ENCODE peak calls at places on chromosomes 16 and 17, in six cellular contexts. Y is brain microvascular endothelial cell, S is astrocyte, G is stomach, D is hepatocyte, Z is uterus. F is an unnamed sample.

GRCh38 chr17:47884905-47885735 is 10.9 kb upstream of the SP2 start:
- DNase-seq in Z (no peak), D (peak; percentile 57), S (no peak), G (no peak), Y (no peak), F (no peak)

GRCh38 chr16:9966569-9967157 is 215.6 kb downstream of the GRIN2A start:
- DNase-seq in Y (peak; percentile 34), G (no peak), Z (no peak), D (no peak), S (peak; percentile 70), F (no peak)

GRCh38 chr16:57281791-57282190 is 2.7 kb downstream of the PLLP start:
- DNase-seq in D (no peak), G (no peak), S (no peak), Y (no peak), Z (no peak), F (no peak)

GRCh38 chr17:46851029-46851741 is at the start of gene WNT9B:
- DNase-seq in Z (no peak), S (no peak), Y (no peak), G (peak; percentile 57), D (peak; percentile 90), F (no peak)

GRCh38 chr16:50598936-50599361 is 50.8 kb downstream of the NKD1 start:
- DNase-seq in G (no peak), Z (no peak), S (no peak), D (no peak), Y (no peak), F (no peak)

GRCh38 chr17:30519707-30520106 is 42.5 kb downstream of the GOSR1 start:
- DNase-seq in D (peak; percentile 39), G (no peak), Z (no peak), S (peak; percentile 92), Y (peak; percentile 80), F (no peak)

GRCh38 chr16:84633622-84634021 is 14.7 kb upstream of the KLHL36 start:
- DNase-seq in Z (peak; percentile 75), G (peak; percentile 44), Y (peak; percentile 39), S (no peak), D (no peak), F (no peak)

GRCh38 chr17:81322271-81323082 is 27.4 kb upstream of the SLC38A10 start:
- DNase-seq in Y (no peak), D (no peak), Z (no peak), S (no peak), G (no peak), F (no peak)

GRCh38 chr16:20707461-20707860 is 10.0 kb upstream of the ACSM1 start:
- DNase-seq in D (no peak), Y (no peak), Z (no peak), S (no peak), G (peak; percentile 62), F (peak; percentile 30)

GRCh38 chr16:79150128-79150527 is 450.4 kb downstream of the MAF start:
- DNase-seq in D (peak; percentile 37), Y (no peak), S (no peak), Z (no peak), G (no peak), F (no peak)

GRCh38 chr16:54054237-54054780 is 232.3 kb downstream of the IRX3 start:
- DNase-seq in Z (no peak), G (no peak), S (no peak), Y (no peak), D (no peak), F (no peak)

GRCh38 chr17:68145088-68145487 is 102.8 kb upstream of the AMZ2 start:
- DNase-seq in D (no peak), Y (no peak), G (no peak), Z (no peak), S (no peak), F (no peak)

GRCh38 chr16:7303014-7303676 is 29.5 kb upstream of the RBFOX1 start:
- DNase-seq in Z (no peak), G (no peak), D (peak; percentile 19), S (no peak), Y (no peak), F (no peak)

GRCh38 chr16:67451061-67451703 is 20.3 kb downstream of the HSD11B2 start:
- DNase-seq in D (no peak), S (no peak), Y (no peak), G (no peak), Z (no peak), F (no peak)

GRCh38 chr16:11742041-11742535 is 569 bp downstream of the TXNDC11 start:
- DNase-seq in G (peak; percentile 58), D (no peak), S (no peak), Z (peak; percentile 39), Y (no peak), F (peak; percentile 51)

GRCh38 chr17:71917715-71918114 is 203.1 kb upstream of the SOX9 start:
- DNase-seq in Z (no peak), Y (no peak), S (no peak), G (no peak), D (no peak), F (no peak)

GRCh38 chr17:29046440-29046839 is 3.5 kb downstream of the PIPOX start:
- DNase-seq in S (no peak), Y (no peak), D (no peak), Z (no peak), G (no peak), F (no peak)

GRCh38 chr16:52812945-52813556 is 239.6 kb downstream of the CHD9NB start:
- DNase-seq in G (no peak), Y (peak; percentile 79), Z (no peak), D (peak; percentile 9), S (peak; percentile 71), F (no peak)

GRCh38 chr16:386641-387156 is 4.9 kb upstream of the PGAP6 start:
- DNase-seq in S (no peak), Y (no peak), Z (no peak), D (peak; percentile 10), G (no peak), F (no peak)

GRCh38 chr16:31083981-31084380 is 4.8 kb downstream of the PRSS53 start:
- DNase-seq in G (no peak), D (peak; percentile 4), Y (no peak), Z (no peak), S (no peak), F (no peak)

GRCh38 chr16:1961651-1962067 is 2.3 kb downstream of the NDUFB10 start:
- DNase-seq in Y (no peak), D (no peak), Z (no peak), G (no peak), S (no peak), F (no peak)

GRCh38 chr16:1964046-1964505 is 550 bp downstream of the RPS2 start:
- DNase-seq in S (peak; percentile 15), Y (no peak), G (no peak), D (peak; percentile 60), Z (no peak), F (no peak)

GRCh38 chr16:1966460-1966859 is at the start of gene RNF151:
- DNase-seq in Z (no peak), G (no peak), D (no peak), Y (no peak), S (no peak), F (no peak)

GRCh38 chr16:1965610-1966009 is 984 bp upstream of the RPS2 start:
- DNase-seq in G (no peak), Z (no peak), Y (no peak), S (no peak), D (no peak), F (no peak)

DNA sequence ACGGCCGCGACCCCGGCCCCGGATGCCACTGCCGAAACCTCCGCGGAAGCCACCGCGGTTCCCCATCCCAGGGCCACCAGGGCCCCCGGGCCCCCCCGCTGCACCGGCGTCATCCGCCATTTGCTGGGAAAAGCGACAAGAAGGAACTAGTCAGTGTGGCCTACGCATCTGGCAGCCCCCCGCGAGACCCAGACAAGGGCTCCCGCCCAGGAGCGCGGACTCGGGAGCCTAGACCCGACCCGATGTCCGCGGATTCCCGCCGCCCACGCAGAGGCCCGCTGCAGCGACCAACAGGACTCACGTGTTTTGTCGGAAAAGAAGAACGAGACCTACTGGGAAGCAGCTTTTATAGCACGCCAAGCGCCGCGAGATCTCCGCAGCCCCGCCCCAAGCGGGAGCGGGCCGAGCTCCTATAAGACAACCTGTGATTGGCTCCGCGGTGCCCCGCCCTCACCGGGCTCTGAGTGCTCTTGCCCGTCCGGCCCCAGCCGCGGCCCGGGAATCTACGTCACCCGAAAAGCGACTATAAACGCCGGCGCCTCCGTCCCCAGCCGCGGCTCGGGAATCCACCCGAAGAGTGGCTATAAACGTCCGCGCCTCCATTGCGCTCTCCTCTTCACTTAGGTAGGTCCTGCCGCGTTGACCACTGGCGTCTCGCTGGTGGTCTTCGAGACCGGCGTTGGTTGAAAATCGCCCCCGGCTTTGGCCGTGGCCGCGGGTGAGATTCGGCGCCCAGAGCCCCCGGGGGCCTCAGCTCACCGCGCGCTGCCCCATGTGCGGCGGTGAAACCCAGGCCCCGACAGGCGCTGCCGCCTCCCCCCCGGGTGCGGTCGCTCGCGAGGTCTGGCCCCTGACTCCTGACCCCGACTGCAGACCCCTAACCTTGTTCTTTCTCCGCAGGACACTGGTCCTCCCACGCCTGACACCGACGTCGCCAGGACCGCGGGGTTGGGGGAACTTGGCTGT is at the start of gene RPS2:
- DNase-seq in S (peak; percentile 92), Z (peak; percentile 99), Y (peak; percentile 99), G (peak; percentile 100), D (peak; percentile 100), F (peak; percentile 98)
- H3K4me3 ChIP-seq in S (peak within 1 kb of the TSS; percentile 91), Z (peak within 1 kb of the TSS; percentile 81), Y (peak within 1 kb of the TSS; percentile 93), G (peak within 1 kb of the TSS; percentile 90), D (peak within 1 kb of the TSS; percentile 57), F (peak within 1 kb of the TSS; percentile 94)

DNA sequence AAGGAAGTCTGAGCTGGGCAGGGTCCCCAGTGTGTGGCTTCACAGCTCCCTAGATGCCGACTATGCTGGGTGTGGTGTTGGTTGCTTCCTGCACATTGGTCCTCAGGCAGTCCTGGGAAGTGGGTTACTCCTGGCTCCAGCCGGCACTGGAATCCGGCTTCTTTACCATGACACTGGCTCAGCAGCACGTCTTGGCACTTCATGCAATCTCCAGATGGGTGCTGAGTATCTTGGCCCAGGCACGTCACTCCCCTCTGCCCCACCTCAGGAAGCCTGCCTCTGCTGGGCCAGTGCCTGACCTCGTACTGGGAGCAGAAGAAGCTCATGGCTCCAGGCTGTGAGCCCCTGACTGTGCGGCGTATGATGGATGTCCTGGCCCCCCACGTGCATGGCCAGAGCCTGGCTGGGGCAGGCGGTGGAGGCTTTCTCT is 24.5 kb downstream of the FCSK start:
- DNase-seq in Z (no peak), Y (no peak), G (no peak), D (no peak), S (no peak), F (no peak)
- H3K27ac ChIP-seq in Z (peak overlapping the region; percentile 15), Y (no peak overlapping the region), G (no peak overlapping the region), D (no peak overlapping the region), S (no peak overlapping the region), F (peak overlapping the region; percentile 73)

GRCh38 chr17:35738519-35739133 is 7.2 kb downstream of the RASL10B start:
- DNase-seq in S (no peak), D (no peak), G (no peak), Y (no peak), Z (no peak), F (no peak)

GRCh38 chr17:35740216-35740615 is 8.8 kb downstream of the RASL10B start:
- DNase-seq in Y (no peak), D (no peak), G (no peak), Z (no peak), S (no peak), F (no peak)

GRCh38 chr17:35742496-35742895 is 10.5 kb downstream of the GAS2L2 start:
- DNase-seq in G (no peak), Y (no peak), Z (no peak), S (no peak), D (no peak), F (no peak)

GRCh38 chr17:35742896-35743477 is 10.1 kb downstream of the GAS2L2 start:
- DNase-seq in D (no peak), S (no peak), Y (no peak), G (no peak), Z (no peak), F (no peak)

GRCh38 chr17:35740997-35741931 is 9.8 kb downstream of the RASL10B start:
- DNase-seq in Y (no peak), G (no peak), S (no peak), Z (no peak), D (no peak), F (no peak)
- H3K27me3 ChIP-seq in Y (peaks cover 17% of the 10 kb centered on the region), G (peaks cover 30% of the 10 kb centered on the region), S (peaks cover 36% of the 10 kb centered on the region), Z (peaks cover 3% of the 10 kb centered on the region), D (peaks cover 32% of the 10 kb centered on the region), F (peaks cover 4% of the 10 kb centered on the region)

GRCh38 chr17:83179378-83179777 is 100.0 kb downstream of the METRNL start:
- DNase-seq in S (no peak), Y (no peak), D (peak; percentile 2), G (no peak), Z (peak; percentile 42), F (peak; percentile 25)
- H3K4me3 ChIP-seq in S (no peak overlapping the region), Y (no peak overlapping the region), D (no peak overlapping the region), G (no peak overlapping the region), Z (no peak overlapping the region), F (no peak overlapping the region)

F was measured in lung.